ENCODE peak calls at places on chromosome 18, in eight cellular contexts. One of them, this sample, is unnamed.

GRCh38 chr18:74898965-74899364 is 301.3 kb downstream of the ZNF407 start:
- DNase-seq in GM12878: no peak
- DNase-seq in HepG2: peak; percentile 6
- DNase-seq in endothelial cell of umbilical vein: peak; percentile 51
- DNase-seq in K562: no peak
- DNase-seq in H1: no peak
- DNase-seq in HCT116: no peak
- DNase-seq in GM23338: no peak
- DNase-seq in this sample: no peak

GRCh38 chr18:23926590-23926989 is 88.0 kb upstream of the TTC39C start:
- DNase-seq in HCT116: no peak
- DNase-seq in HepG2: peak; percentile 14
- DNase-seq in GM23338: no peak
- DNase-seq in GM12878: no peak
- DNase-seq in H1: no peak
- DNase-seq in K562: no peak
- DNase-seq in endothelial cell of umbilical vein: no peak
- DNase-seq in this sample: peak; percentile 52

GRCh38 chr18:26970637-26971036 is 105.1 kb upstream of the AQP4 start:
- DNase-seq in H1: no peak
- DNase-seq in GM23338: no peak
- DNase-seq in HepG2: no peak
- DNase-seq in GM12878: no peak
- DNase-seq in endothelial cell of umbilical vein: no peak
- DNase-seq in K562: no peak
- DNase-seq in HCT116: no peak
- DNase-seq in this sample: no peak

GRCh38 chr18:14089176-14089575 is 43.1 kb downstream of the ZNF519 start:
- DNase-seq in GM23338: no peak
- DNase-seq in HCT116: no peak
- DNase-seq in H1: no peak
- DNase-seq in HepG2: no peak
- DNase-seq in endothelial cell of umbilical vein: no peak
- DNase-seq in GM12878: no peak
- DNase-seq in K562: no peak
- DNase-seq in this sample: no peak

GRCh38 chr18:64474751-64475150 is 325.9 kb upstream of the LINC00305 start:
- DNase-seq in HepG2: no peak
- DNase-seq in GM23338: no peak
- DNase-seq in HCT116: no peak
- DNase-seq in K562: no peak
- DNase-seq in GM12878: no peak
- DNase-seq in endothelial cell of umbilical vein: no peak
- DNase-seq in H1: no peak
- DNase-seq in this sample: no peak

GRCh38 chr18:56807883-56808282 is 156.7 kb downstream of the WDR7 start:
- DNase-seq in GM12878: no peak
- DNase-seq in K562: no peak
- DNase-seq in HCT116: no peak
- DNase-seq in endothelial cell of umbilical vein: no peak
- DNase-seq in GM23338: no peak
- DNase-seq in H1: no peak
- DNase-seq in HepG2: no peak
- DNase-seq in this sample: no peak

GRCh38 chr18:75586576-75586975 is 159.1 kb upstream of the SMIM21 start:
- DNase-seq in HCT116: no peak
- DNase-seq in endothelial cell of umbilical vein: no peak
- DNase-seq in GM23338: no peak
- DNase-seq in HepG2: no peak
- DNase-seq in K562: no peak
- DNase-seq in H1: no peak
- DNase-seq in GM12878: no peak
- DNase-seq in this sample: no peak

GRCh38 chr18:22813648-22814328 is 119.3 kb upstream of the RBBP8 start:
- DNase-seq in GM23338: peak; percentile 56
- DNase-seq in HepG2: peak; percentile 21
- DNase-seq in H1: no peak
- DNase-seq in endothelial cell of umbilical vein: peak; percentile 56
- DNase-seq in HCT116: no peak
- DNase-seq in GM12878: no peak
- DNase-seq in K562: peak; percentile 23
- DNase-seq in this sample: no peak

GRCh38 chr18:76764296-76764901 is 58.0 kb upstream of the ZNF236 start:
- DNase-seq in endothelial cell of umbilical vein: no peak
- DNase-seq in GM23338: no peak
- DNase-seq in H1: no peak
- DNase-seq in K562: no peak
- DNase-seq in HCT116: no peak
- DNase-seq in HepG2: no peak
- DNase-seq in GM12878: no peak
- DNase-seq in this sample: no peak

GRCh38 chr18:13917401-13917800 is 2.1 kb upstream of the MC2R start:
- DNase-seq in K562: no peak
- DNase-seq in GM23338: no peak
- DNase-seq in endothelial cell of umbilical vein: no peak
- DNase-seq in HepG2: no peak
- DNase-seq in GM12878: no peak
- DNase-seq in HCT116: no peak
- DNase-seq in H1: no peak
- DNase-seq in this sample: no peak

GRCh38 chr18:26051845-26052244 is 38.6 kb downstream of the SS18 start:
- DNase-seq in HCT116: no peak
- DNase-seq in GM12878: no peak
- DNase-seq in K562: no peak
- DNase-seq in HepG2: no peak
- DNase-seq in endothelial cell of umbilical vein: peak; percentile 34
- DNase-seq in GM23338: no peak
- DNase-seq in H1: no peak
- DNase-seq in this sample: no peak

GRCh38 chr18:32289480-32290075 is 99.7 kb downstream of the MEP1B start:
- DNase-seq in HepG2: peak; percentile 66
- DNase-seq in endothelial cell of umbilical vein: peak; percentile 77
- DNase-seq in K562: no peak
- DNase-seq in HCT116: peak; percentile 63
- DNase-seq in GM12878: no peak
- DNase-seq in H1: peak; percentile 68
- DNase-seq in GM23338: peak; percentile 84
- DNase-seq in this sample: no peak

GRCh38 chr18:58028109-58028784 is 15.8 kb upstream of the NEDD4L start:
- DNase-seq in endothelial cell of umbilical vein: no peak
- DNase-seq in H1: no peak
- DNase-seq in K562: no peak
- DNase-seq in GM12878: no peak
- DNase-seq in GM23338: no peak
- DNase-seq in HCT116: no peak
- DNase-seq in HepG2: no peak
- DNase-seq in this sample: no peak

GRCh38 chr18:75752864-75753263 is 325.4 kb upstream of the SMIM21 start:
- DNase-seq in K562: no peak
- DNase-seq in HepG2: no peak
- DNase-seq in GM12878: no peak
- DNase-seq in H1: no peak
- DNase-seq in endothelial cell of umbilical vein: no peak
- DNase-seq in HCT116: no peak
- DNase-seq in GM23338: no peak
- DNase-seq in this sample: no peak

GRCh38 chr18:59300676-59301285 is 17.7 kb downstream of the CPLX4 start:
- DNase-seq in H1: no peak
- DNase-seq in HCT116: no peak
- DNase-seq in endothelial cell of umbilical vein: no peak
- DNase-seq in GM12878: no peak
- DNase-seq in K562: no peak
- DNase-seq in HepG2: no peak
- DNase-seq in GM23338: no peak
- DNase-seq in this sample: no peak

GRCh38 chr18:59301974-59302373 is 16.5 kb downstream of the CPLX4 start:
- DNase-seq in HCT116: no peak
- DNase-seq in H1: no peak
- DNase-seq in endothelial cell of umbilical vein: no peak
- DNase-seq in HepG2: no peak
- DNase-seq in GM23338: no peak
- DNase-seq in K562: no peak
- DNase-seq in GM12878: no peak
- DNase-seq in this sample: no peak

GRCh38 chr18:59303006-59303405 is 15.4 kb downstream of the CPLX4 start:
- DNase-seq in HepG2: no peak
- DNase-seq in HCT116: no peak
- DNase-seq in H1: no peak
- DNase-seq in GM12878: no peak
- DNase-seq in GM23338: no peak
- DNase-seq in K562: no peak
- DNase-seq in endothelial cell of umbilical vein: no peak
- DNase-seq in this sample: no peak

GRCh38 chr18:59303656-59304055 is 14.8 kb downstream of the CPLX4 start:
- DNase-seq in K562: no peak
- DNase-seq in HCT116: no peak
- DNase-seq in endothelial cell of umbilical vein: no peak
- DNase-seq in HepG2: no peak
- DNase-seq in H1: no peak
- DNase-seq in GM12878: no peak
- DNase-seq in GM23338: no peak
- DNase-seq in this sample: no peak

GRCh38 chr18:59298871-59299270 is 19.6 kb downstream of the CPLX4 start:
- DNase-seq in K562: no peak
- DNase-seq in GM23338: no peak
- DNase-seq in HCT116: no peak
- DNase-seq in GM12878: no peak
- DNase-seq in H1: no peak
- DNase-seq in HepG2: no peak
- DNase-seq in endothelial cell of umbilical vein: no peak
- DNase-seq in this sample: no peak
- TF ChIP-seq POLR2AphosphoS5 in K562: no peak
- TF ChIP-seq POLR2AphosphoS5 in GM23338: no peak
- TF ChIP-seq POLR2AphosphoS5 in HCT116: no peak
- TF ChIP-seq POLR2AphosphoS5 in GM12878: no peak
- TF ChIP-seq POLR2AphosphoS5 in H1: no peak
- TF ChIP-seq POLR2AphosphoS5 in HepG2: no peak
- TF ChIP-seq POLR2AphosphoS5 in endothelial cell of umbilical vein: no peak
- TF ChIP-seq POLR2AphosphoS5 in this sample: no peak

DNA sequence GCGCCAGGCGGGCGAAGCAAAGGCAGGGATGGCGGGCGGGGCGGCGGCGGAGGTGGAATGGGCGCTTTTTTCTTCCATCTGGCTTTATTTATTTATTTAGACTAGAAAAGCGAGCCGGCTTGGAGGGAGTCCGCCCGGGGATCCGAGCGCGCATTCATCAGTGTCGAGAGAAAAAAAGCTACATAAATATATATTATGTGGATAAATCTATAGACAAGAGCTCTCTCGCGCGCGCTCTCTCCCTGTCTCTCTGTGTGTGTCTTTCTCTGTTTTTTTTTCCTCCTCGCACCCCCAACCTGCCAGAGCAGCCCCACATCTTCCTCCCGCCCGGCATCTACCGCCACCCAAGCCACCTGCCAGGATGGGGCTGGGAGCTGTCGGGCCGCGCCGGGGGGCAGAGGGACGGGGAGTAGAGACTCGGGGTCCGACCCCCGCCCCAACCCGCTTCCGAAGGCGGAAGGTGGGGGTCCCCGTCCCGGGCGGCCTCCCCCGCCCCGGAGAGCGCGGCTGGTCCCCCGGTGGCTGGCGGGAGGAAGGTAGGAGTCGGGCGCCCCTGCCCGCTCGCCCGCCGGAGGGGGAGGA is 972 bp upstream of the CELF4 start:
- DNase-seq in H1: no peak
- DNase-seq in endothelial cell of umbilical vein: no peak
- DNase-seq in GM12878: no peak
- DNase-seq in HepG2: no peak
- DNase-seq in K562: no peak
- DNase-seq in GM23338: peak; percentile 46
- DNase-seq in HCT116: no peak
- DNase-seq in this sample: no peak
- TF ChIP-seq EZH2 in H1: no peak
- TF ChIP-seq EZH2 in endothelial cell of umbilical vein: peak; percentile 86
- TF ChIP-seq EZH2 in GM12878: no peak
- TF ChIP-seq EZH2 in HepG2: peak; percentile 49
- TF ChIP-seq EZH2 in K562: no peak
- TF ChIP-seq EZH2 in GM23338: peak; percentile 81
- TF ChIP-seq EZH2 in HCT116: no peak
- TF ChIP-seq EZH2 in this sample: peak; percentile 84

DNA sequence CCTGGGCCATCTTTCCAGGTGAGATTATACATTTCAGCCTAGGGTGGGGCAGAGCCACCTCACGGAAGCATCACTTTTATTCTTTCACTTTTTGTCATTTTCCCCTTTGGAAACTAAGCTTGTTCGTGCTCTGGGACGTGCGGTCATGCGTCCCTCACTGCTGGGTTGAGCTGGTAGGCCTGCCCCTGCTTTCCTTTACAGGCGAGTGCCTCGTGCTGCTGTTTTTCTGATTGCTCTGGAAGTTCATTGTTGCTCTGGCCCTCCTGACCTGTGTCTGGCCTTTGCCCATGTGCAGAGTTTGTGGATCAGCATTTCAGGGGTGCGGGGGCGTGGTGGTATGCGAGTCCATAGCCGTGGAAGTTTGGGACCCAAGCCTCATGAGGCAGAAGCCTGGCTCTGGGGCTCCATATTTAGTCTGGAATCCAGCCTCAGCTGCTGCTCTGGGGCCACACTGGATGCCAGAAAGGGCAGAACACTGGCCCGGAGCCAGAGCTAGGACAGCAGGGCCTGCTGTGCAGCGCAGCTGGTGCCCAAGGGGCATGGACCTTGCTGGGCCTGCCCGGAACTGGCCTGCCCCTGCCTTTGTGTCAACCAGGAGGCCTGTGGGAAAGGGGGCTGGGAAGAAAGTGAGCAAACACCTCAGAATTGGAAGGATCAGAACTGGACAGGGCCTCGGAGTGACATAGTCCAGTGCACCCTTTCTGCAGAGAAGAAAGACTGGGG is 51.1 kb downstream of the CTIF start:
- DNase-seq in H1: no peak
- DNase-seq in GM23338: no peak
- DNase-seq in K562: no peak
- DNase-seq in HepG2: no peak
- DNase-seq in endothelial cell of umbilical vein: no peak
- DNase-seq in HCT116: no peak
- DNase-seq in GM12878: no peak
- DNase-seq in this sample: no peak
- TF ChIP-seq POLR2AphosphoS5 in H1: no peak
- TF ChIP-seq POLR2AphosphoS5 in GM23338: no peak
- TF ChIP-seq POLR2AphosphoS5 in K562: no peak
- TF ChIP-seq POLR2AphosphoS5 in HepG2: no peak
- TF ChIP-seq POLR2AphosphoS5 in endothelial cell of umbilical vein: no peak
- TF ChIP-seq POLR2AphosphoS5 in HCT116: no peak
- TF ChIP-seq POLR2AphosphoS5 in GM12878: no peak
- TF ChIP-seq POLR2AphosphoS5 in this sample: no peak

DNA sequence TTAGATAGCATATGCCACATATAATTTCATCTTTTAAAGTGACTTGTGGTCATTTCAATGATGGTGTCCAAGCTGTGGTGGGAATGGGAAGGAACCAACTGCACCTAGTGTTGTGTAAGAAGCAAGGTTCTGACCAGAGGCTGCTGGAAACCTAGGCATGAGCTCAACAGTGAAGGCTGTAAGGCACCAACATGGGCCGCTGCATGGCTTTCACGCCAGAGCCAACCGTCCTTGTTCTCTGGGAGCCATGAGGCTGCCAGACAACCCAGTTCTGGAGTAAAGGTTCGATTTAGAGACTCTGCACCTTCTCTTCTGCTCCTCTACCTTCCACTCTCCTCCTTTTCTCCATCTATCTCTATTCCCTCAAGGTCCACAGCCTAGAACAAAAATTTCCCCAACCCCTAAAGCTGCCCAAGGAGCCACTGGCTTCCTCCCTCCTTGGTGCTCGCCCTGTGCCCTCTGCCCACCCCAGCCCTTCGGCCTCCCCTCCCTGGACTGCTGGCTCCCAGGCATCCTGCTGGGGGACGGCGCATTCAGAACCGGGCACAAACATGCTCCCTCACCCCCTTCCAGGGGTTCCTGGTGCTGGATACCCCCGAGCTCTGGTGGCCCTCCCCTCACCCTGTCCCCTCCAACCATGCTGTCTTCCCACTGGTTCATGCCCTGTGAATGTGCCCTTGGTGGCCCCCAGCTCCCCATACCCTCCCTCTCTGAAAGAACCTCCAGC is 305.1 kb downstream of the CELF4 start:
- DNase-seq in HCT116: no peak
- DNase-seq in GM23338: no peak
- DNase-seq in H1: no peak
- DNase-seq in endothelial cell of umbilical vein: no peak
- DNase-seq in K562: no peak
- DNase-seq in HepG2: no peak
- DNase-seq in GM12878: no peak
- DNase-seq in this sample: no peak
- TF ChIP-seq EZH2 in HCT116: no peak
- TF ChIP-seq EZH2 in GM23338: no peak
- TF ChIP-seq EZH2 in H1: no peak
- TF ChIP-seq EZH2 in endothelial cell of umbilical vein: no peak
- TF ChIP-seq EZH2 in K562: no peak
- TF ChIP-seq EZH2 in HepG2: no peak
- TF ChIP-seq EZH2 in GM12878: no peak
- TF ChIP-seq EZH2 in this sample: no peak

This sample was measured in SK-N-MC.